ENCODE peak calls at places on chromosome 17, in eight cellular contexts. N is kidney, Z is aorta, Y is AG10803, C is tibial artery, F is H1, J is OCI-LY7, O is fibroblast of mammary gland. W is an unnamed sample.

GRCh38 chr17:65598711-65599110 is 37.3 kb upstream of the AXIN2 start:
- DNase-seq in N (no peak), Z (no peak), Y (no peak), C (no peak), F (no peak), J (no peak), O (no peak), W (no peak)

GRCh38 chr17:9958586-9959281 is 53.7 kb upstream of the RCVRN start:
- DNase-seq in N (no peak), Z (peak), Y (no peak), C (no peak), F (no peak), J (no peak), O (no peak), W (no peak)

GRCh38 chr17:45983614-45984310 is 15.3 kb upstream of the STH start:
- DNase-seq in N (peak), Z (no peak), Y (no peak), C (no peak), F (no peak), J (no peak), O (no peak), W (peak)

GRCh38 chr17:70961341-70961740 is 792.0 kb downstream of the KCNJ2 start:
- DNase-seq in N (no peak), Z (no peak), Y (no peak), C (no peak), F (no peak), J (no peak), O (no peak), W (no peak)

GRCh38 chr17:80482555-80483308 is 6.3 kb upstream of the NPTX1 start:
- DNase-seq in N (peak), Z (no peak), Y (no peak), C (no peak), F (no peak), J (no peak), O (no peak), W (no peak)

GRCh38 chr17:66971730-66972441 is 7.4 kb downstream of the CACNG4 start:
- DNase-seq in N (no peak), Z (no peak), Y (no peak), C (no peak), F (no peak), J (no peak), O (no peak), W (no peak)

GRCh38 chr17:64779344-64780095 is 117.4 kb upstream of the SMURF2 start:
- DNase-seq in N (no peak), Z (no peak), Y (no peak), C (no peak), F (peak), J (no peak), O (no peak), W (peak)

GRCh38 chr17:43579570-43580140 is 33.5 kb upstream of the ETV4 start:
- DNase-seq in N (no peak), Z (no peak), Y (peak), C (no peak), F (no peak), J (no peak), O (peak), W (no peak)

GRCh38 chr17:42010898-42011516 is 6.2 kb downstream of the DNAJC7 start:
- DNase-seq in N (no peak), Z (no peak), Y (no peak), C (no peak), F (no peak), J (no peak), O (peak), W (no peak)

GRCh38 chr17:79533116-79533515 is 77.7 kb downstream of the RBFOX3 start:
- DNase-seq in N (peak), Z (peak), Y (no peak), C (no peak), F (no peak), J (no peak), O (no peak), W (peak)

GRCh38 chr17:68792042-68792685 is 163.0 kb downstream of the ABCA8 start:
- DNase-seq in N (no peak), Z (no peak), Y (peak), C (no peak), F (no peak), J (no peak), O (peak), W (no peak)

GRCh38 chr17:65155622-65156021 is 18.5 kb downstream of the RGS9 start:
- DNase-seq in N (no peak), Z (no peak), Y (no peak), C (no peak), F (no peak), J (peak), O (no peak), W (no peak)

GRCh38 chr17:10116676-10117075 is 81.7 kb downstream of the GAS7 start:
- DNase-seq in N (no peak), Z (no peak), Y (no peak), C (no peak), F (no peak), J (no peak), O (no peak), W (no peak)

GRCh38 chr17:55166506-55166905 is 98.3 kb upstream of the HLF start:
- DNase-seq in N (no peak), Z (no peak), Y (no peak), C (no peak), F (no peak), J (no peak), O (no peak), W (no peak)

GRCh38 chr17:39939031-39939430 is 11.5 kb downstream of the LRRC3C start:
- DNase-seq in N (no peak), Z (no peak), Y (no peak), C (no peak), F (no peak), J (no peak), O (peak), W (no peak)

GRCh38 chr17:31431795-31432658 is 40.6 kb downstream of the RAB11FIP4 start:
- DNase-seq in N (peak), Z (no peak), Y (no peak), C (no peak), F (no peak), J (no peak), O (no peak), W (no peak)

GRCh38 chr17:47802341-47803022 is 19.1 kb downstream of the OSBPL7 start:
- DNase-seq in N (no peak), Z (peak), Y (peak), C (no peak), F (peak), J (peak), O (peak), W (no peak)

GRCh38 chr17:73156166-73156840 is 8.5 kb upstream of the SSTR2 start:
- DNase-seq in N (peak), Z (peak), Y (peak), C (peak), F (peak), J (peak), O (peak), W (peak)
- H3K4me3 ChIP-seq in N (no peak), Z (no peak), Y (no peak), C (no peak), F (no peak), J (no peak), O (no peak), W (no peak)

GRCh38 chr17:63700528-63701441 is 860 bp upstream of the LIMD2 start:
- DNase-seq in N (peak), Z (peak), Y (peak), C (peak), F (peak), J (peak), O (peak), W (peak)
- H3K4me3 ChIP-seq in N (peak), Z (no peak), Y (peak), C (peak), F (peak), J (peak), O (peak), W (peak)

DNA sequence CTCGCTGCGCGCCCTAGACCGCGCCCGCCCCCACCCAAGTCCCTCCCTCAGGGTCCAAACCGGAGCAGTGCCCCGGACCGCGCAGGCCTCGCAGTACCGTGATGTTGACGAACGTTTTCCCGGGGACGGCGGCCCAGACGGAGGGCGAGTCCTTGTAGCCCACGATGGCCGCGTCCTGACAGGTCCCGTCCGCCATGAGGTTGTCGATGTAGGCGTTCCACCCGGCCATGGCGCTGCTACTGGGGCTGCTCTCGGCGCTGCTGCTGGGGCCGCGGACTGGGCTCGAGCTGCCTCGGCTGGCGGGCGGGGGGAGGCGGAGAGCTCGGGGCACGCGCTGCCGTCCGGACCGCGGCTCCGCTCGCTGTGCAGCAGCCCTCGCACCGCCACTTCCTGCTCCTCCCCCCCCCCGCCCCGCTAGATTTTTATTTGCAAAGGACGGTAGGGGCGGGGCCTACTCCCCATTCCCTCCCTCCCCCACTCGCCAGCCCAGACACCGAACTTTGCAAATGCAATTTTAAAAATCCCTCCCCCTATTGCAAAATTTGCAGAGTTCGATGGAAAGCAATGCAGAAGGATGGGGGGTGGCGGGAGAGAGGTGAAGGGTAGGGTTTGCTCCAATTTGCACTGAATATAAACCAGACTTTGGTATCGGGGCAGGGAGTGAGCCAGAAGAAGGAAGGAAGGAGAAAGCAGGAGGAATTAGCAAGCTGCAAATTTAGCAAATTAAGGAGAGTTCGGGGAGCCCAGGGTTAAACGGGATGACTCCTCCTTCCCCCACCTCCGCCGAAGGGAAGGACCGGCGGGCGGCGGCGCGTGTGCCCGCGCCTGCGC is at the start of gene PFN1:
- DNase-seq in N (peak), Z (peak), Y (peak), C (peak), F (peak), J (peak), O (peak), W (peak)
- H3K4me3 ChIP-seq in N (peak), Z (peak), Y (peak), C (peak), F (peak), J (peak), O (peak), W (peak)

DNA sequence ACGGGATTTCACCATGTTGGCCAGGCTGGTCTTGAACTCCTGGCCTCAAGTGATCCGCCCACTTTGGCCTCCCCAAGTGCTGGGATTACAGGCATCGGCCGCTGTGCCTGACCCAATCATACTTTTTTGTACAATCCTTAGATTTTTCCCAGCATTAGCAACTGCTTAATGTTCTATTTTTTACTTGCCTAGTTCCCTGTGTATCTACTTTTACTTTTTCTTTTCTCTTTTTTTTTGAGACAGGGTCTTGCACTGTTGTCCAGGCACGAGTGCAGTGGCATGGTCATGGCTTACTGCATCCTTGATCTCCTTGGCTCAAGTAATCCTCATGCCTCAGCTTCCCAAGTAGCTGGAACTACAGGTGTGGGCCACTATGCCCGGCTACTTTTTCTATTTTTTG is 9.5 kb downstream of the GRB2 start:
- DNase-seq in N (no peak), Z (no peak), Y (no peak), C (no peak), F (no peak), J (no peak), O (no peak), W (no peak)
- H3K4me3 ChIP-seq in N (no peak), Z (no peak), Y (no peak), C (no peak), F (no peak), J (peak), O (no peak), W (no peak)

GRCh38 chr17:8383143-8383974 is at the start of gene RPL26:
- DNase-seq in N (peak), Z (peak), Y (peak), C (peak), F (peak), J (peak), O (peak), W (peak)

GRCh38 chr17:8382880-8383142 is 182 bp downstream of the RPL26 start:
- DNase-seq in N (no peak), Z (no peak), Y (no peak), C (no peak), F (no peak), J (no peak), O (no peak), W (no peak)

GRCh38 chr17:8386841-8387240 is 3.8 kb upstream of the RPL26 start:
- DNase-seq in N (no peak), Z (peak), Y (no peak), C (no peak), F (no peak), J (no peak), O (no peak), W (no peak)

GRCh38 chr17:8382052-8382879 is 727 bp downstream of the RPL26 start:
- DNase-seq in N (no peak), Z (no peak), Y (no peak), C (no peak), F (no peak), J (peak), O (peak), W (no peak)

DNA sequence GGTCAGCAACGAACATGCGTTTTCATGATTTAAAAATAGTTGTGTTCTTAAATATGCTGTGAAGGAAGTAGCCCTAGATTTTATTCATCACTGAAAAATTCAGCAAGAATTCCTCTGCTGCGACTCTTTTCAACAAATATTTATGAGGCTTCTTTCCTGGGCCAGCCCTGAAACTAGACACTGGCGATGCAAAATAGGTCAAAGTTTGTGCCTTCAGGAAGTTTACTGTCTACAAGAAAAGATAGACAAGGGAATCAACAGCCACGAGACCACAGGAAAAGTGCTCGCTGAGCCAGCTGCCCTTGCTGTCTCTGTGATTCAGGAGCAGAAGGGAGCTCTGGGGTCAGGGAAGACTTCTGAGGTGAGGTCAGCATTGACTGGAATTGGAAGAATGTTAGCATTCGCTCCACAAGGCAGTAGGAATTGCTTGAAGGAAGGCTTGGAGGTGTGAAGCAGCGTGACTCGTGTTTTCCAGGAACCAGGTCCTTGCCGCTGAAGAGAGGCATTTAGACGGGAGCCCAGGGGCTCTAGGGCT is 1.9 kb upstream of the RPL26 start:
- DNase-seq in N (no peak), Z (no peak), Y (peak), C (no peak), F (no peak), J (no peak), O (peak), W (no peak)
- H3K4me3 ChIP-seq in N (peak), Z (no peak), Y (peak), C (no peak), F (peak), J (peak), O (no peak), W (no peak)

DNA sequence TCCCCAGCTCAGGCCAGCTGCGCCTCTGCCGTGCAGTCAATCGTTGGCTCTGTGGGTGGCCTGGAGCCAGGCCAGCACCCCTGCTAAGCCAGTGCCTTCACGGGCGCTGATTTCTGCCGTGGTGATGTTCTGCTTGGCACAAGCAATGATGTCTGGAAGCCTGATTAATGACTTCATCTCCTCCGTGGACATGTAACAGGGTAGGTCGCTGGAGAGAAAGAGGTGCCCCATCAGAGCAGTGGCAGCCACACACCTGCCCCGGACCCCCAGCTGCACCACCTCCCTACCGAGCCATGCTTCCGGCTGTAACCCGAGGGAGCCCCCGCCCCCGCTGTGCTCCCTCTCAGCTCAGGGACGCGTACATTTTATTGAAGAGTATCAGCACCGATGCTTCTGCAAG is 1.9 kb downstream of the ARL16 start:
- DNase-seq in N (no peak), Z (no peak), Y (no peak), C (no peak), F (no peak), J (no peak), O (no peak), W (no peak)
- H3K4me3 ChIP-seq in N (no peak), Z (no peak), Y (no peak), C (no peak), F (no peak), J (no peak), O (no peak), W (no peak)

W was measured in psoas muscle.